ENCODE peak calls at places on chromosomes 16 and 17, in four cellular contexts. One of them, this sample, is unnamed.
A peak's percentile ranks its signal among the peaks of the same experiment; 100 is the strongest.

GRCh38 chr17:82104797-82105416 is 6.9 kb upstream of the FASN start:
- DNase-seq in neural progenitor cell: no peak
- DNase-seq in astrocyte: no peak
- DNase-seq in MM.1S: no peak
- DNase-seq in this sample: no peak

GRCh38 chr16:69859105-69859969 is 91.8 kb upstream of the CLEC18A start:
- DNase-seq in neural progenitor cell: peak; percentile 79
- DNase-seq in astrocyte: no peak
- DNase-seq in MM.1S: no peak
- DNase-seq in this sample: peak; percentile 40

GRCh38 chr16:2090819-2091721 is 43.3 kb downstream of the TSC2 start:
- DNase-seq in neural progenitor cell: peak; percentile 96
- DNase-seq in astrocyte: peak; percentile 11
- DNase-seq in MM.1S: no peak
- DNase-seq in this sample: peak; percentile 77

GRCh38 chr17:67696347-67696746 is 21.4 kb upstream of the NOL11 start:
- DNase-seq in neural progenitor cell: no peak
- DNase-seq in astrocyte: no peak
- DNase-seq in MM.1S: no peak
- DNase-seq in this sample: no peak

GRCh38 chr16:69190046-69190588 is 3.2 kb downstream of the SNTB2 start:
- DNase-seq in neural progenitor cell: no peak
- DNase-seq in astrocyte: peak; percentile 59
- DNase-seq in MM.1S: no peak
- DNase-seq in this sample: no peak

GRCh38 chr17:31495049-31495885 is 103.8 kb downstream of the RAB11FIP4 start:
- DNase-seq in neural progenitor cell: no peak
- DNase-seq in astrocyte: no peak
- DNase-seq in MM.1S: no peak
- DNase-seq in this sample: no peak

GRCh38 chr17:75476274-75476673 is 19.8 kb downstream of the TMEM94 start:
- DNase-seq in neural progenitor cell: no peak
- DNase-seq in astrocyte: peak; percentile 29
- DNase-seq in MM.1S: no peak
- DNase-seq in this sample: peak; percentile 13

GRCh38 chr17:81831957-81832607 is 1.0 kb downstream of the MCRIP1 start:
- DNase-seq in neural progenitor cell: no peak
- DNase-seq in astrocyte: peak; percentile 20
- DNase-seq in MM.1S: no peak
- DNase-seq in this sample: no peak

GRCh38 chr16:77785365-77785764 is 3.0 kb upstream of the VAT1L start:
- DNase-seq in neural progenitor cell: no peak
- DNase-seq in astrocyte: no peak
- DNase-seq in MM.1S: no peak
- DNase-seq in this sample: no peak

GRCh38 chr17:34420254-34420766 is 57.3 kb upstream of the CCL1 start:
- DNase-seq in neural progenitor cell: peak; percentile 77
- DNase-seq in astrocyte: peak; percentile 19
- DNase-seq in MM.1S: peak; percentile 72
- DNase-seq in this sample: peak; percentile 78

GRCh38 chr16:5551909-5552308 is 454.3 kb upstream of the EEF2KMT start:
- DNase-seq in neural progenitor cell: no peak
- DNase-seq in astrocyte: peak; percentile 31
- DNase-seq in MM.1S: no peak
- DNase-seq in this sample: no peak

GRCh38 chr17:74403512-74404137 is 28.3 kb upstream of the GPRC5C start:
- DNase-seq in neural progenitor cell: no peak
- DNase-seq in astrocyte: no peak
- DNase-seq in MM.1S: no peak
- DNase-seq in this sample: no peak

GRCh38 chr16:66335704-66336329 is 30.7 kb upstream of the CDH5 start:
- DNase-seq in neural progenitor cell: no peak
- DNase-seq in astrocyte: peak; percentile 65
- DNase-seq in MM.1S: no peak
- DNase-seq in this sample: peak; percentile 43

GRCh38 chr17:80228477-80228876 is 8.2 kb downstream of the SLC26A11 start:
- DNase-seq in neural progenitor cell: no peak
- DNase-seq in astrocyte: no peak
- DNase-seq in MM.1S: no peak
- DNase-seq in this sample: no peak

GRCh38 chr17:40251576-40251975 is 32.5 kb downstream of the WIPF2 start:
- DNase-seq in neural progenitor cell: no peak
- DNase-seq in astrocyte: peak; percentile 86
- DNase-seq in MM.1S: no peak
- DNase-seq in this sample: peak; percentile 88

GRCh38 chr16:17345043-17345442 is 125.7 kb downstream of the XYLT1 start:
- DNase-seq in neural progenitor cell: no peak
- DNase-seq in astrocyte: peak; percentile 53
- DNase-seq in MM.1S: no peak
- DNase-seq in this sample: no peak

GRCh38 chr16:5604770-5605169 is 507.2 kb upstream of the EEF2KMT start:
- DNase-seq in neural progenitor cell: peak; percentile 70
- DNase-seq in astrocyte: no peak
- DNase-seq in MM.1S: peak; percentile 11
- DNase-seq in this sample: no peak

GRCh38 chr16:14641206-14641605 is 8.5 kb downstream of the BFAR start:
- DNase-seq in neural progenitor cell: no peak
- DNase-seq in astrocyte: no peak
- DNase-seq in MM.1S: no peak
- DNase-seq in this sample: no peak

GRCh38 chr17:76791053-76791980 is 53.4 kb downstream of the MFSD11 start:
- DNase-seq in neural progenitor cell: no peak
- DNase-seq in astrocyte: peak; percentile 75
- DNase-seq in MM.1S: peak; percentile 77
- DNase-seq in this sample: peak; percentile 53

GRCh38 chr17:77800832-77801231 is 157.7 kb upstream of the TNRC6C start:
- DNase-seq in neural progenitor cell: no peak
- DNase-seq in astrocyte: no peak
- DNase-seq in MM.1S: no peak
- DNase-seq in this sample: no peak
- H3K27ac ChIP-seq in neural progenitor cell: no peak overlapping the region
- H3K27ac ChIP-seq in astrocyte: no peak overlapping the region
- H3K27ac ChIP-seq in MM.1S: no peak overlapping the region
- H3K27ac ChIP-seq in this sample: no peak overlapping the region

GRCh38 chr16:26456074-26456473 is 610.7 kb upstream of the C16orf82 start:
- DNase-seq in neural progenitor cell: no peak
- DNase-seq in astrocyte: no peak
- DNase-seq in MM.1S: no peak
- DNase-seq in this sample: no peak

GRCh38 chr16:26457061-26457460 is 609.7 kb upstream of the C16orf82 start:
- DNase-seq in neural progenitor cell: no peak
- DNase-seq in astrocyte: no peak
- DNase-seq in MM.1S: no peak
- DNase-seq in this sample: no peak

GRCh38 chr16:26457896-26458295 is 608.8 kb upstream of the C16orf82 start:
- DNase-seq in neural progenitor cell: no peak
- DNase-seq in astrocyte: no peak
- DNase-seq in MM.1S: no peak
- DNase-seq in this sample: no peak

GRCh38 chr16:26454102-26454501 is 612.6 kb upstream of the C16orf82 start:
- DNase-seq in neural progenitor cell: no peak
- DNase-seq in astrocyte: no peak
- DNase-seq in MM.1S: no peak
- DNase-seq in this sample: no peak

GRCh38 chr16:26453215-26453614 is 613.5 kb upstream of the C16orf82 start:
- DNase-seq in neural progenitor cell: no peak
- DNase-seq in astrocyte: no peak
- DNase-seq in MM.1S: no peak
- DNase-seq in this sample: no peak
- TF ChIP-seq CTCF in neural progenitor cell: peak; percentile 40
- TF ChIP-seq CTCF in astrocyte: no peak
- TF ChIP-seq CTCF in MM.1S: peak; percentile 27
- TF ChIP-seq CTCF in this sample: no peak

GRCh38 chr17:48591435-48592077 is 1.5 kb upstream of the HOXB3 start:
- DNase-seq in neural progenitor cell: no peak
- DNase-seq in astrocyte: no peak
- DNase-seq in MM.1S: no peak
- DNase-seq in this sample: no peak

GRCh38 chr17:48592097-48592496 is 1.5 kb downstream of the HOXB5 start:
- DNase-seq in neural progenitor cell: no peak
- DNase-seq in astrocyte: peak; percentile 41
- DNase-seq in MM.1S: no peak
- DNase-seq in this sample: no peak

GRCh38 chr17:48593840-48594411 is 347 bp upstream of the HOXB5 start:
- DNase-seq in neural progenitor cell: peak; percentile 87
- DNase-seq in astrocyte: peak; percentile 83
- DNase-seq in MM.1S: peak; percentile 59
- DNase-seq in this sample: peak; percentile 86

GRCh38 chr17:48593126-48593829 is at the start of gene HOXB5:
- DNase-seq in neural progenitor cell: no peak
- DNase-seq in astrocyte: peak; percentile 44
- DNase-seq in MM.1S: no peak
- DNase-seq in this sample: no peak

DNA sequence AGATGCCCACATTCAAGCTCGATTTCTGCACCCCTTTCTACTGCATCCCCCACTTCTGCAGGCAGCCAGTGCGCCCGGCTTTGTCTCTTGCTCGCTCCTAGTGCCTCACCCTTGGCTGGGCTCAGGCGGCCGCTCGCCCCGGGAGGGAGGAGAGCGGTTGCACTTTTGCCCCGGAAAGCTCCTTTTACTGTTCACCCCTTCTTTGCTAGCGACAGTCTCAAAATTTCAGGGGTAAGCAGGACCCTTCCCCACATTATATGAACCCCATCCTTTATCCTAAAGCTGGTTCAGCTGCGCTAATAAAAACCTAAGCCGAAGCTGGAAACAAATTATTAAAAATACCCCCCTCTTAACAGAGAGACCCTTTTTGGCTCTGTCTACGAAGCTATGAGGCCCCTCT is 987 bp downstream of the HOXB5 start:
- DNase-seq in neural progenitor cell: no peak
- DNase-seq in astrocyte: no peak
- DNase-seq in MM.1S: no peak
- DNase-seq in this sample: no peak
- TF ChIP-seq EZH2 in neural progenitor cell: peak; percentile 90
- TF ChIP-seq EZH2 in astrocyte: peak; percentile 12
- TF ChIP-seq EZH2 in MM.1S: no peak
- TF ChIP-seq EZH2 in this sample: no peak

GRCh38 chr16:85125570-85126382 is 13.5 kb upstream of the CIBAR2 start:
- DNase-seq in neural progenitor cell: no peak
- DNase-seq in astrocyte: no peak
- DNase-seq in MM.1S: no peak
- DNase-seq in this sample: no peak
- H3K27ac ChIP-seq in neural progenitor cell: no peak overlapping the region
- H3K27ac ChIP-seq in astrocyte: peak overlapping the region; percentile 72
- H3K27ac ChIP-seq in MM.1S: no peak overlapping the region
- H3K27ac ChIP-seq in this sample: no peak overlapping the region

DNA sequence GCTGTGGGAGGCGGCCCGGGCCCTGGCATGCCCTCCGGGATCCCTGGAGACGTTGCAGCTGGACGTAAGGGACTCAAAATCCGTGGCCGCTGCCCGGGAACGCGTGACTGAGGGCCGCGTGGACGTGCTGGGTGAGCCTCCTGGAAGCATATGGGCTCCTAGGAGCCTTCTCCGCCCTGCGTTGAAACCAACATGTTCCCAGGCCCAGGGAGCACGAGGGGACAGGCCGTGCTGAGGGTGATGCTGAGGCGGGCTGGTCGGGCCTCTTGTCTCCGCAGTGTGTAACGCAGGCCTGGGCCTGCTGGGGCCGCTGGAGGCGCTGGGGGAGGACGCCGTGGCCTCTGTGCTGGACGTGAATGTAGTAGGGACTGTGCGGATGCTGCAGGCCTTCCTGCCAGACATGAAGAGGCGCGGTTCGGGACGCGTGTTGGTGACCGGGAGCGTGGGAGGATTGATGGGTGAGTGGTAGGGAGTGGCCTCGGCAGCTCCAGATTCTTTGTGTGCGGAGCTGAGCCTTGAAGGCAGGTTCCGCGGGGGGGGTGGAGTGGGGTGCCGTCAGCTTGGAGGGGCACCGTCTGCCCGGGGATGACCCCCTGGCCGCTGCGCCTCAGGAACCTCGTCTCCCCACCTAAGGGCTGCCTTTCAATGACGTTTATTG is 567 bp downstream of the HSD17B1 start:
- DNase-seq in neural progenitor cell: peak; percentile 28
- DNase-seq in astrocyte: peak; percentile 43
- DNase-seq in MM.1S: no peak
- DNase-seq in this sample: no peak
- TF ChIP-seq CTCF in neural progenitor cell: no peak
- TF ChIP-seq CTCF in astrocyte: no peak
- TF ChIP-seq CTCF in MM.1S: no peak
- TF ChIP-seq CTCF in this sample: no peak